ENCODE peak calls at places on chromosomes 6 and 20, in five cellular contexts. Q is mammary epithelial cell, Z is GM23248, U is PC-3, P is mesendoderm. W is an unnamed sample. For H3K4me1, the result is how much of the 10 kb centered on the place peaks cover.

GRCh38 chr20:24402234-24402633 is 67.2 kb upstream of the SYNDIG1 start:
- DNase-seq in Q (no peak), Z (no peak), U (no peak), P (no peak), W (no peak)

GRCh38 chr20:11128131-11128831 is 454.5 kb upstream of the JAG1 start:
- DNase-seq in Q (no peak), Z (peak), U (no peak), P (no peak), W (no peak)

GRCh38 chr6:135576055-135576454 is 78.5 kb upstream of the AHI1 start:
- DNase-seq in Q (no peak), Z (peak), U (peak), P (no peak), W (no peak)

GRCh38 chr6:44219053-44219814 is 2.5 kb downstream of the MYMX start:
- DNase-seq in Q (no peak), Z (peak), U (peak), P (peak), W (peak)

GRCh38 chr6:101021504-101021903 is 140.4 kb upstream of the ASCC3 start:
- DNase-seq in Q (no peak), Z (no peak), U (no peak), P (no peak), W (no peak)

GRCh38 chr6:26216015-26216885 is 129.0 kb downstream of the HFE start:
- DNase-seq in Q (peak), Z (peak), U (peak), P (peak), W (peak)

GRCh38 chr6:41604006-41604405 is 34.3 kb upstream of the MDFI start:
- DNase-seq in Q (no peak), Z (no peak), U (no peak), P (no peak), W (no peak)

GRCh38 chr20:39909447-39909846 is 779.6 kb downstream of the MAFB start:
- DNase-seq in Q (no peak), Z (no peak), U (no peak), P (no peak), W (no peak)

GRCh38 chr6:44658571-44658970 is 271.1 kb downstream of the CDC5L start:
- DNase-seq in Q (no peak), Z (no peak), U (no peak), P (no peak), W (no peak)

GRCh38 chr6:88865275-88865674 is 98.1 kb downstream of the RNGTT start:
- DNase-seq in Q (no peak), Z (no peak), U (peak), P (no peak), W (no peak)

GRCh38 chr6:5115168-5115567 is 30.0 kb downstream of the PPP1R3G start:
- DNase-seq in Q (no peak), Z (peak), U (no peak), P (no peak), W (no peak)

GRCh38 chr6:153135681-153136080 is 4.6 kb upstream of the RGS17 start:
- DNase-seq in Q (no peak), Z (no peak), U (no peak), P (no peak), W (no peak)

GRCh38 chr6:153126218-153126617 is 4.9 kb downstream of the RGS17 start:
- DNase-seq in Q (no peak), Z (no peak), U (no peak), P (no peak), W (no peak)

GRCh38 chr6:153130515-153131036 is 506 bp downstream of the RGS17 start:
- DNase-seq in Q (peak), Z (peak), U (no peak), P (peak), W (no peak)

GRCh38 chr6:153129873-153130514 is 1.1 kb downstream of the RGS17 start:
- DNase-seq in Q (peak), Z (peak), U (no peak), P (peak), W (no peak)

GRCh38 chr6:153131037-153131981 is at the start of gene RGS17:
- DNase-seq in Q (peak), Z (peak), U (peak), P (peak), W (peak)
- H3K9ac ChIP-seq in Q (peak), Z (peak), U (peak), P (peak), W (no peak)

GRCh38 chr6:163333038-163333437 is 81.5 kb upstream of the QKI start:
- DNase-seq in Q (no peak), Z (no peak), U (no peak), P (no peak), W (no peak)
- H3K27ac ChIP-seq in Q (no peak), Z (no peak), U (no peak), P (no peak), W (no peak)

GRCh38 chr6:14455442-14455841 is 337.9 kb downstream of the CD83 start:
- DNase-seq in Q (no peak), Z (no peak), U (no peak), P (no peak), W (no peak)
- H3K4me1 ChIP-seq in Q (under half), Z (under half), U (under half), P (under half), W (under half)

DNA sequence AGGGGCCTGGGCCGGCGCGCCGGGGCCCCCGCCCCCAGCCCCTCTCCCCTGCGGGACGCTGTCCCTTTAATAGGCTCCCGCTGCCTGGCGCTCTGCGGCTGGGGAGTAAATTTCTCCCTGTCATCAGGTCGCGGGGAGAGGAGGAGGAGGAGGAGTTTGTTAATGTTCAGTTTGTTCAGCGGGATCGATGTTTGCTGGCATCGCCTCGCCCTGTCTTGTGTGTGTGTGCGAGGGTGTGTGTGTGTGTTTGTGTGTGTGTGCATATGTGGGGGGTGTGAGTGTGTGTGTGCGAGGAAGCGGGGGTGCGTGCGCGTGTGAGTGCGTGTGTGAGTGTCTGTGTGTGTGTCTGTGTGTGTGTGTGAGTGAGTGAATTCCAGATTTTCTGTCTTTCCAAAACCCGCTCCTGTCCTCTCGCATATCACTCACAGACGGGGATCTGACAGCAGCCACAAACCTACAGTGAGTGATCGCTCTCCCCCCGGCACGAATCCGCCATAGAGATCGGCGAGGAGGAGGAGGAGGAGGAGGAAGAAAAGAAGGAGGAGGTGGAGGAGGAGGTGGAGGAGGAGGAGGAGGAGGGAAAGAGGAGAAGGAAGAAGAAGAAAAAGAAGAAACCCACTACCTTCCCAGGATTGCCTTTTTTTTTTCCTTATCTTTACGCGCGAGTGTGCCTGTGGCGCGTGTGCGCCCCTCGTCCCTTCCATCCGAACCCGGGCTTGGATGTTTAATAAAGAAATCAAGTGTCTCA is at the start of gene TSHZ2:
- DNase-seq in Q (peak), Z (peak), U (no peak), P (peak), W (peak)
- H3K9ac ChIP-seq in Q (peak), Z (peak), U (no peak), P (peak), W (peak)

DNA sequence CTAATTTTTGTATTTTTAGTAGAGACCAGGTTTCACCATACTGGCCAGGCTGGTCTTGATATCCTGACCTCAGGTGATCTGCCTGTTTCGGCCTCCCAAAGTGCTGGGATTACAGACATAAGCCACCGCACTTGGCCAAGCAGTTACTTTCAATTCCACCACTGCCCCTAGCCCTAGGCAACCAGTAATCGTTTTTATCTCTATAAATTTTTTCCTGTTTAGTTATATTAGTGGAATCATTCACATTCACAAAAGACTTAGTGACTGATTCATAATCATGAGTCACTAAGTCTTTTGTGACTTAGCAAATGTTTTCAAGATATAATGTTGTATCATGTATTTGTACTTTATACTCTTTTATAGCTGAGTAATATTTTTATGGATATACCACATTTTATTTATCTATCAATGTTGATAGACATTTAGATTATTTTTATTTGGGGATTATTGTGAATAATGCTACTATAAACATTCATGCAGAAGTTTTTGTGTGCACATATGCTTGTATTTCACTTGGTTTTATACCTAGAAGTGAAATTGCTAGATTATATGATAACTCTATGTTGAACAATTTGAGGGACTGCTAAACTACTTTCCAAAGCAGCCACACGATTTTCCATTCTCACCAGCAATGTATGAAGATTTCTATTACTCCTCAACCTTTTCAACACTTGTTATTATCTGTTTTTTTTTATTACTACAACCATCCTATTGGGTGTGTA is 421.4 kb upstream of the ID4 start:
- DNase-seq in Q (peak), Z (peak), U (peak), P (no peak), W (no peak)
- H3K27ac ChIP-seq in Q (peak), Z (peak), U (peak), P (no peak), W (no peak)

DNA sequence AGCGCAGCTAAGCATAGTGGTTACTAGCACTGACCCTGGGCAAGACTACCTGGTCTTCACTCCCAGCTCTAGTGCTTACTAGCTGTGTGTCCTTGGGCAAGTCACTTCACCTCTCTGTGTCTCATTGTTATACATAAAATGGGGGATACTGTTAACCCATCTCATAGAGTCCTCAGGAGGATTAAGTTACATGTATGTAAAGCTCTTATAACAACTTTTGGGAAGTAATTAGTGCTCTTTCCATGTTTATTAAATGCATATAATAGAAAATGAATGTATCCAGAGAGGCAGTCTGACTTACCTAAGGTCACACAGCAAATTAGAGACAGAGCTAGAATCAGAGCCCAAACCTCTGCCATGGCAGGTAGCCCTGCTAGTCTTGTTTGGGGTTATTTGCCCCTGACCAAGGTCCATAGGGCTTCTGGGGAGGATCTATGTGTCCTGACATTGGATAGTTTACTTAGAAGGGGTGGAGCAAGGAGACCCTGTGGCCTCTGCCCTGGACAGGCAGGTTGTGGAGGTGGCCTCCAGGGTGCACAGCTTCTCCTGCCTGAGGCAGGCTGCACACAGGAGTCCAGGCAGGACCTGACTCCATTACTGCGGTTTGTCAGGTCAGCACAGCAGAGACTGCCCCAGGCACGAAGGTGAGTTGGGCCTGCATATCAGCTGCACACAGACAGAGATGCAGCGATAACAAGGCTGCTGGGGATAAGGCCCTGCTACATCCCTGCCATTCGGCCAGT is 8.4 kb upstream of the MAPK13 start:
- DNase-seq in Q (no peak), Z (no peak), U (no peak), P (no peak), W (no peak)
- H3K4me1 ChIP-seq in Q (under half), Z (under half), U (under half), P (under half), W (under half)

GRCh38 chr6:7201732-7202541 is 94.2 kb downstream of the RREB1 start:
- DNase-seq in Q (no peak), Z (no peak), U (no peak), P (no peak), W (no peak)

GRCh38 chr6:7198833-7199800 is 91.4 kb downstream of the RREB1 start:
- DNase-seq in Q (no peak), Z (no peak), U (no peak), P (no peak), W (no peak)

GRCh38 chr6:7203939-7204338 is 96.2 kb downstream of the RREB1 start:
- DNase-seq in Q (no peak), Z (no peak), U (no peak), P (no peak), W (no peak)

GRCh38 chr6:7200598-7201443 is 93.1 kb downstream of the RREB1 start:
- DNase-seq in Q (peak), Z (no peak), U (peak), P (no peak), W (peak)

GRCh38 chr6:7201444-7201731 is 93.6 kb downstream of the RREB1 start:
- DNase-seq in Q (no peak), Z (no peak), U (no peak), P (no peak), W (no peak)
- H3K9ac ChIP-seq in Q (peak), Z (no peak), U (no peak), P (no peak), W (peak)

W was measured in MM.1S.